ENCODE peak calls at places on chromosomes 7 and 10, in five cellular contexts. V, U, S, J and Q are unnamed samples. For H3K36me3, the result is how much of the 10 kb centered on the place peaks cover.

GRCh38 chr7:7564323-7564780 is 2.3 kb upstream of the MIOS start:
- DNase-seq in U (peak), S (peak), J (no peak), V (no peak), Q (no peak)

GRCh38 chr7:77532247-77532646 is 4.8 kb upstream of the PTPN12 start:
- DNase-seq in J (no peak), V (no peak), U (no peak), S (no peak), Q (no peak)

GRCh38 chr7:150402671-150403321 is 23.7 kb downstream of the ZNF775 start:
- DNase-seq in V (no peak), J (no peak), U (no peak), S (no peak), Q (no peak)

GRCh38 chr7:103857435-103857834 is 132.0 kb downstream of the RELN start:
- DNase-seq in U (no peak), V (peak), S (no peak), J (no peak), Q (no peak)

GRCh38 chr7:151433721-151434400 is 6.1 kb downstream of the CRYGN start:
- DNase-seq in S (no peak), J (no peak), U (no peak), V (no peak), Q (no peak)

GRCh38 chr7:36570508-36571219 is 153.6 kb downstream of the AOAH start:
- DNase-seq in U (no peak), V (no peak), S (no peak), J (no peak), Q (no peak)

GRCh38 chr10:31739146-31739545 is 189.5 kb downstream of the ARHGAP12 start:
- DNase-seq in J (no peak), S (no peak), V (no peak), U (no peak), Q (no peak)

GRCh38 chr7:35749548-35749947 is 51.3 kb upstream of the SEPTIN7 start:
- DNase-seq in U (no peak), V (no peak), J (no peak), S (no peak), Q (no peak)

GRCh38 chr10:119479048-119479394 is 63.5 kb downstream of the RGS10 start:
- DNase-seq in V (no peak), U (no peak), J (no peak), S (no peak), Q (no peak)

GRCh38 chr10:93514496-93514895 is 18.1 kb downstream of the CEP55 start:
- DNase-seq in S (no peak), U (no peak), J (no peak), V (no peak), Q (no peak)
- H3K27ac ChIP-seq in S (no peak), U (no peak), J (no peak), V (no peak), Q (no peak)

GRCh38 chr7:888081-889024 is 12.0 kb downstream of the GET4 start:
- DNase-seq in S (no peak), V (no peak), U (no peak), J (no peak), Q (no peak)

GRCh38 chr7:889391-889790 is 13.0 kb downstream of the GET4 start:
- DNase-seq in J (no peak), U (no peak), V (no peak), S (no peak), Q (no peak)

GRCh38 chr7:887488-887820 is 11.1 kb downstream of the GET4 start:
- DNase-seq in U (no peak), V (no peak), J (no peak), S (no peak), Q (no peak)

GRCh38 chr7:890868-891267 is 14.5 kb downstream of the GET4 start:
- DNase-seq in J (no peak), S (no peak), U (no peak), V (no peak), Q (no peak)

DNA sequence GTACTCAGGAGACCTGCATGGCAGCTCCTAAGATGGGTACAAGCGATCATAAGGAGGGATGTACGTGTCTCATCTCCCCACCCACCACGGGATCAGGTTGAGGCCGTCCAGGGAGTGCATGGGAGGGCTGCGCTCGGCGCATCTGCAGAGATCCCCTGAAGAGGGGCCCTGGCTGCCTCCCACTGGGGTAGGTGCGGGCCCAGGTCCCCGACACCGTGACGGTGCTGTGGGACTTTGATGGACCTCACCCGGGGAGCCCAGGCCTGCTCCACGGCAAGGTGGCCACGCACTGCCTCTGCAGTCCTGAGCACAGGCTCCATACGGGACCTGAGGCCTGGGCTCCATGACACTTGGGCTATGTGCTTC is 12.7 kb downstream of the GET4 start:
- DNase-seq in V (no peak), U (no peak), S (no peak), J (no peak), Q (no peak)
- H3K36me3 ChIP-seq in V (half or more), U (under half), S (under half), J (half or more), Q (half or more)

GRCh38 chr7:23533160-23533559 is 1.4 kb upstream of the TRA2A start:
- DNase-seq in S (no peak), V (no peak), J (peak), U (no peak), Q (no peak)
- H3K27ac ChIP-seq in S (no peak), V (no peak), J (no peak), U (no peak), Q (no peak)

GRCh38 chr7:44062903-44063295 is 2.5 kb downstream of the PGAM2 start:
- DNase-seq in U (no peak), J (no peak), S (no peak), V (no peak), Q (no peak)
- H3K36me3 ChIP-seq in U (under half), J (under half), S (under half), V (under half), Q (under half)